ENCODE peak calls at places on chromosomes 3 and 15, in five cellular contexts. T is fibroblast of pulmonary artery, N is GM13977, U is mammary epithelial cell, B is progenitor cell of endocrine pancreas. K is an unnamed sample.
A peak's percentile ranks its signal among the peaks of the same experiment; 100 is the strongest.

GRCh38 chr3:171506743-171507319 is 46.6 kb upstream of the TNIK start:
- DNase-seq in T (peak; percentile 63), N (no peak), U (peak; percentile 45), B (no peak), K (no peak)

GRCh38 chr3:116164039-116164438 is 281.2 kb downstream of the LSAMP start:
- DNase-seq in T (no peak), N (no peak), U (no peak), B (no peak), K (no peak)

GRCh38 chr15:44801368-44801767 is 65.0 kb downstream of the TRIM69 start:
- DNase-seq in T (peak; percentile 46), N (no peak), U (no peak), B (no peak), K (no peak)

GRCh38 chr3:33897306-33897705 is 98.9 kb downstream of the PDCD6IP start:
- DNase-seq in T (no peak), N (no peak), U (no peak), B (no peak), K (no peak)

GRCh38 chr3:128068156-128068620 is 16.0 kb downstream of the SEC61A1 start:
- DNase-seq in T (peak; percentile 65), N (peak; percentile 58), U (no peak), B (no peak), K (no peak)

GRCh38 chr3:139909836-139910235 is 25.1 kb upstream of the CLSTN2 start:
- DNase-seq in T (no peak), N (no peak), U (no peak), B (no peak), K (no peak)

GRCh38 chr3:149917124-149917667 is 53.5 kb downstream of the PFN2 start:
- DNase-seq in T (no peak), N (no peak), U (no peak), B (no peak), K (no peak)

GRCh38 chr15:85563328-85563727 is 182.9 kb downstream of the AKAP13 start:
- DNase-seq in T (peak; percentile 86), N (no peak), U (no peak), B (no peak), K (no peak)

GRCh38 chr15:85681391-85681790 is 113.3 kb downstream of the KLHL25 start:
- DNase-seq in T (no peak), N (no peak), U (no peak), B (no peak), K (no peak)

GRCh38 chr3:189144645-189145044 is 27.1 kb upstream of the TPRG1 start:
- DNase-seq in T (peak; percentile 64), N (no peak), U (peak; percentile 46), B (no peak), K (no peak)

GRCh38 chr3:135970500-135971116 is 5.1 kb downstream of the PPP2R3A start:
- DNase-seq in T (no peak), N (no peak), U (peak; percentile 74), B (no peak), K (no peak)

GRCh38 chr3:24496529-24497482 is 2.2 kb upstream of the THRB start:
- DNase-seq in T (peak; percentile 69), N (peak; percentile 32), U (no peak), B (peak; percentile 49), K (peak; percentile 76)
- TF ChIP-seq CTCF in T (peak; percentile 41), N (peak; percentile 22), U (peak; percentile 33), B (peak; percentile 66), K (peak; percentile 70)

GRCh38 chr15:51044037-51044712 is 50.5 kb downstream of the TNFAIP8L3 start:
- DNase-seq in T (no peak), N (no peak), U (no peak), B (no peak), K (no peak)

GRCh38 chr15:51038258-51039042 is 56.3 kb downstream of the TNFAIP8L3 start:
- DNase-seq in T (no peak), N (no peak), U (peak; percentile 65), B (no peak), K (no peak)
- TF ChIP-seq CTCF in T (no peak), N (no peak), U (no peak), B (no peak), K (no peak)

DNA sequence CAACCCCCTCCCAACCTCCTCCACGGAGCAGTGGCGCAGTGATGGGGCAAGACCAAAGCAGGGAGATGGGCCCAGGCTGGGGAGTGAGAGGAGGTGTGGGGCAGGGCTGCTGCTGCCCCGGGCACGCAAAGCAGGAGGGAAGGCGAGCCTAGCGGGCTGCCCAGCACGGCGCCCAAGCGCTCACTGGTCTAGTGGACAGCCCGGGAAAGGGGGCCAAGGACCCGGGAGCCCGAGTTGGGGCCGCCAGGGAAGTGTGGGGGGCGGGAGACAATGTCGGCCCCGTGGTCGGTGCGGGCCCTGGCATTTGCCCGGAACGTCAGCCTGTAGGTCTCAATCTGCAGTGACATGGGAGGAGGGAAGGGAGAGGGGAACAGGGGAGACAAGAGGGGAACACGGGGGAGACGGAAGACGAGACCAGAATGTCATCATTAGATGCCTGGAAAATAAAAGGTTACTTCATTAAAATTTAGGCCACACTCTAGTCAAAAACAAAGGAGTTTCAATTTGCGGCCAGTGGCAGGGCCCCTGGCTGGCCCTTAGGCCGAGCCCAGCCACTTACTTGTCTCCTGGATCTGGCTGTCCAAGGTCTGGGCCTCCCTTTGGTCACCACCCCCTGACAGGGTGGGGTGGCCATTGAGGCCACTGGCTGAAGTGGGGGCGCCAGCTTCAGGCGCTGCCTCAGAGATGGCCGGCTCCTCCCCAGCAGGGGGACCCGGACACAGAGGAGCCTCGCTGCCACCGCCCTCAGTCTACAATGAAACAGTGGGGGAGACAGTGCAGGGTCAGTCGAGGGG is 49.9 kb downstream of the DHX30 start:
- DNase-seq in T (no peak), N (no peak), U (no peak), B (no peak), K (no peak)
- TF ChIP-seq CTCF in T (no peak), N (no peak), U (no peak), B (no peak), K (no peak)

DNA sequence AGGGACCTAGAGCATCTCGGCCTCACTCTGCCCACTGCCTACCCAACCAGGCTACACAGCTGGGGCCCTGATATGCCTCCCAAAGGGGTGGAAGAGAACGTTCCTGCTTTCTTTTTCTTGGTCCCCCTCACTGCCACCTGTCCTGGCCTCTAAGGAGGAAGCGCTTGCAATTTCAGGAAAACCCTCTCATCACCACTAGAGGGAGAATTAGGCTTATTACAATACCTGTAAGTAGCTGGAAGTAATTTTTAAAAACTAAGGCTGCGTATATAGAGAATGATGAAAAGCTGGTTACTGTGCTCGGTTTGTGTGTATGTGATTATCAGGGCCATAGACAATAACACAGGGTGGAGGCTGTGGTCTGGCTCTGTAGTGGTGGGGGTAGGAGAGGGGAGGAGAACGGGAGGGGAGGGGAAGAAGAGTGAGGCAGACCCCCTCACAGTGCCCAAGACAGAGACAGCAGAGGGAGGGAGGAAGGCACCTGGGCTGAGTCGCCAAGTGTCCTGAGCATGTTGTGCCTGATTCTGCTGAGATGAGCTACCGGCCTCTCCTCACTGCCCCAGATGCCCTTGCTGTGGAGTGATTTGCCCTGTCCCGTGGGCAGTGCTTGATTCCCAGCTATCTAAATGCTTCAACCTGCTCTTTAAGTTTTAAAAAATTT is 3.3 kb downstream of the GABRG3 start:
- DNase-seq in T (peak; percentile 21), N (no peak), U (no peak), B (no peak), K (no peak)
- TF ChIP-seq CTCF in T (peak; percentile 27), N (no peak), U (no peak), B (peak; percentile 70), K (peak; percentile 75)

GRCh38 chr3:25548836-25549235 is 115.9 kb downstream of the TOP2B start:
- DNase-seq in T (peak; percentile 15), N (no peak), U (peak; percentile 75), B (no peak), K (no peak)
- TF ChIP-seq CTCF in T (no peak), N (no peak), U (peak; percentile 9), B (no peak), K (peak; percentile 16)